ENCODE peak calls at places on chromosomes 13 and 19, in eight cellular contexts. One of them, this sample, is unnamed. For H3K4me1, the result is how much of the 10 kb centered on the place peaks cover.

GRCh38 chr19:4144666-4145261 is 8.7 kb upstream of the CREB3L3 start:
- DNase-seq in fibroblast of lung: peak
- DNase-seq in small intestine: peak
- DNase-seq in adrenal gland: peak
- DNase-seq in uterus: no peak
- DNase-seq in neuronal stem cell: no peak
- DNase-seq in heart right ventricle: no peak
- DNase-seq in psoas muscle: no peak
- DNase-seq in this sample: no peak

GRCh38 chr19:11570039-11570462 is 7.4 kb downstream of the ACP5 start:
- DNase-seq in neuronal stem cell: no peak
- DNase-seq in heart right ventricle: no peak
- DNase-seq in uterus: no peak
- DNase-seq in psoas muscle: no peak
- DNase-seq in fibroblast of lung: no peak
- DNase-seq in small intestine: no peak
- DNase-seq in adrenal gland: no peak
- DNase-seq in this sample: no peak

GRCh38 chr19:56727731-56728130 is 56.2 kb upstream of the ZNF835 start:
- DNase-seq in adrenal gland: peak
- DNase-seq in uterus: no peak
- DNase-seq in small intestine: no peak
- DNase-seq in heart right ventricle: no peak
- DNase-seq in neuronal stem cell: peak
- DNase-seq in psoas muscle: no peak
- DNase-seq in fibroblast of lung: no peak
- DNase-seq in this sample: no peak

GRCh38 chr13:101893021-101893420 is 440.5 kb downstream of the ITGBL1 start:
- DNase-seq in adrenal gland: peak
- DNase-seq in small intestine: no peak
- DNase-seq in psoas muscle: no peak
- DNase-seq in heart right ventricle: no peak
- DNase-seq in fibroblast of lung: no peak
- DNase-seq in neuronal stem cell: no peak
- DNase-seq in uterus: no peak
- DNase-seq in this sample: no peak

GRCh38 chr13:23469901-23470525 is 36.5 kb upstream of the SACS start:
- DNase-seq in fibroblast of lung: peak
- DNase-seq in small intestine: no peak
- DNase-seq in heart right ventricle: no peak
- DNase-seq in adrenal gland: no peak
- DNase-seq in psoas muscle: no peak
- DNase-seq in neuronal stem cell: no peak
- DNase-seq in uterus: no peak
- DNase-seq in this sample: no peak

GRCh38 chr19:55341191-55342043 is 1.7 kb downstream of the KMT5C start:
- DNase-seq in fibroblast of lung: peak
- DNase-seq in small intestine: peak
- DNase-seq in neuronal stem cell: peak
- DNase-seq in heart right ventricle: peak
- DNase-seq in adrenal gland: peak
- DNase-seq in uterus: peak
- DNase-seq in psoas muscle: peak
- DNase-seq in this sample: peak

GRCh38 chr13:24038405-24038804 is 122.1 kb upstream of the SPATA13 start:
- DNase-seq in fibroblast of lung: peak
- DNase-seq in neuronal stem cell: no peak
- DNase-seq in heart right ventricle: no peak
- DNase-seq in adrenal gland: no peak
- DNase-seq in small intestine: no peak
- DNase-seq in uterus: no peak
- DNase-seq in psoas muscle: no peak
- DNase-seq in this sample: no peak

GRCh38 chr13:41492432-41493267 is 35.3 kb downstream of the RGCC start:
- DNase-seq in psoas muscle: no peak
- DNase-seq in fibroblast of lung: no peak
- DNase-seq in neuronal stem cell: no peak
- DNase-seq in heart right ventricle: no peak
- DNase-seq in small intestine: peak
- DNase-seq in adrenal gland: no peak
- DNase-seq in uterus: no peak
- DNase-seq in this sample: no peak

GRCh38 chr19:2488942-2489731 is 13.2 kb downstream of the GADD45B start:
- DNase-seq in heart right ventricle: peak
- DNase-seq in uterus: no peak
- DNase-seq in fibroblast of lung: peak
- DNase-seq in adrenal gland: peak
- DNase-seq in neuronal stem cell: no peak
- DNase-seq in small intestine: peak
- DNase-seq in psoas muscle: peak
- DNase-seq in this sample: peak

GRCh38 chr13:28753208-28753892 is 34.6 kb upstream of the SLC46A3 start:
- DNase-seq in adrenal gland: peak
- DNase-seq in small intestine: peak
- DNase-seq in fibroblast of lung: peak
- DNase-seq in neuronal stem cell: no peak
- DNase-seq in psoas muscle: no peak
- DNase-seq in uterus: no peak
- DNase-seq in heart right ventricle: peak
- DNase-seq in this sample: peak

GRCh38 chr13:78131811-78132210 is 213.2 kb upstream of the EDNRB start:
- DNase-seq in psoas muscle: no peak
- DNase-seq in heart right ventricle: no peak
- DNase-seq in neuronal stem cell: no peak
- DNase-seq in uterus: no peak
- DNase-seq in fibroblast of lung: no peak
- DNase-seq in small intestine: no peak
- DNase-seq in adrenal gland: no peak
- DNase-seq in this sample: no peak

GRCh38 chr19:5111051-5111450 is 142.1 kb downstream of the KDM4B start:
- DNase-seq in neuronal stem cell: no peak
- DNase-seq in fibroblast of lung: no peak
- DNase-seq in psoas muscle: no peak
- DNase-seq in small intestine: no peak
- DNase-seq in uterus: no peak
- DNase-seq in heart right ventricle: no peak
- DNase-seq in adrenal gland: no peak
- DNase-seq in this sample: no peak

GRCh38 chr13:110472904-110473563 is 88.5 kb downstream of the RAB20 start:
- DNase-seq in fibroblast of lung: no peak
- DNase-seq in heart right ventricle: no peak
- DNase-seq in neuronal stem cell: no peak
- DNase-seq in adrenal gland: no peak
- DNase-seq in uterus: no peak
- DNase-seq in small intestine: no peak
- DNase-seq in psoas muscle: no peak
- DNase-seq in this sample: no peak

GRCh38 chr19:33375760-33376159 is 2.3 kb downstream of the CEBPG start:
- DNase-seq in adrenal gland: no peak
- DNase-seq in fibroblast of lung: peak
- DNase-seq in uterus: peak
- DNase-seq in neuronal stem cell: no peak
- DNase-seq in small intestine: peak
- DNase-seq in heart right ventricle: no peak
- DNase-seq in psoas muscle: no peak
- DNase-seq in this sample: no peak

GRCh38 chr13:74287672-74288169 is 153.5 kb upstream of the KLF12 start:
- DNase-seq in neuronal stem cell: peak
- DNase-seq in uterus: peak
- DNase-seq in fibroblast of lung: peak
- DNase-seq in heart right ventricle: peak
- DNase-seq in psoas muscle: peak
- DNase-seq in small intestine: peak
- DNase-seq in adrenal gland: peak
- DNase-seq in this sample: peak

DNA sequence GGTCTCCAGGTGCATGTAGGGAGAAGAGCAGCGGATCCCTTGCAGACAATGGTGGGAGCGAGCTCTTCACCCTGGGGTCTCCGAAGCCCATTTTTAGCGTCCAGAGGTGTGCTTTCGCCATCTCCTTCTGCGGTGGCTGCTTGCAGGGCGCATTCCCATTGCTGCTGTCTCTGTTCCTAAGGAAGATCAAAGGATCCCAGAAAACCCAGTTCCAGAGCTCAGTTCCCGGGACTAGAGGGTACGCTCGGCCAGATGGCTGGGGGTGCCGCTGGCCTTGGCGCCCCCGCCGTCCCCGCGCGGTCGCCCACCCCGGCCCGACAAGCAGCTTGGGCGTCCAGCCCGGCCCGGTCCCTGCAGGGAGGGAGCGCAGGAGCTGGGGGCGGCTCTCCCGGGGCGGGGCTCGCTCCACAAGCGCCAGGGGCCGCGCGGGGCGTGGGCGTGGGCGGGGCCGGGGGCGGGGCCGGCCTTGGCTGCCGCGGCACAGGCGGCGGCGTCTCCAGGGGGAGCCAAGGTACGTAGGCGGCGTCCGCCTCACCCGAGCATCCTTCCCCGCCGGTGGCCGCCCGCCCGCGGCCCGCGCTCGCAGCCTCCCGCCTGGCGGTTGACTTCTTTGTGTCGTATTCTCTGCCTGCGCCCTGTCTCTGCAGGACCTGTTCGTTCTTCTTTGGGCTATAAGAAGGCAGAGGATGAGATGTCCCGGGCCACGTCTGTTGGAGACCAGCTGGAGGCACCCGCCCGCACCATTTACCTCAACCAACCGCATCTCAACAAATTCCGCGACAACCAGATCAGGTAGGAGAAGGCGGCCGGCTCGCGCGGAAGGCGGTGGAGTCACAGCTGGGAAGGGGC is 96.8 kb downstream of the ATP8A2 start:
- DNase-seq in uterus: no peak
- DNase-seq in neuronal stem cell: peak
- DNase-seq in psoas muscle: no peak
- DNase-seq in small intestine: no peak
- DNase-seq in adrenal gland: peak
- DNase-seq in fibroblast of lung: peak
- DNase-seq in heart right ventricle: no peak
- DNase-seq in this sample: no peak
- H3K4me3 ChIP-seq in uterus: no peak
- H3K4me3 ChIP-seq in neuronal stem cell: peak
- H3K4me3 ChIP-seq in psoas muscle: no peak
- H3K4me3 ChIP-seq in small intestine: no peak
- H3K4me3 ChIP-seq in adrenal gland: no peak
- H3K4me3 ChIP-seq in fibroblast of lung: no peak
- H3K4me3 ChIP-seq in heart right ventricle: no peak
- H3K4me3 ChIP-seq in this sample: no peak

GRCh38 chr13:35857769-35858168 is 273.4 kb downstream of the DCLK1 start:
- DNase-seq in fibroblast of lung: peak
- DNase-seq in heart right ventricle: no peak
- DNase-seq in psoas muscle: no peak
- DNase-seq in uterus: no peak
- DNase-seq in adrenal gland: peak
- DNase-seq in small intestine: no peak
- DNase-seq in neuronal stem cell: peak
- DNase-seq in this sample: no peak
- H3K4me1 ChIP-seq in fibroblast of lung: under half
- H3K4me1 ChIP-seq in heart right ventricle: under half
- H3K4me1 ChIP-seq in psoas muscle: under half
- H3K4me1 ChIP-seq in uterus: under half
- H3K4me1 ChIP-seq in adrenal gland: under half
- H3K4me1 ChIP-seq in small intestine: under half
- H3K4me1 ChIP-seq in neuronal stem cell: under half
- H3K4me1 ChIP-seq in this sample: under half

GRCh38 chr13:20401958-20402856 is 123.5 kb downstream of the CRYL1 start:
- DNase-seq in small intestine: no peak
- DNase-seq in uterus: no peak
- DNase-seq in psoas muscle: no peak
- DNase-seq in neuronal stem cell: no peak
- DNase-seq in fibroblast of lung: peak
- DNase-seq in heart right ventricle: no peak
- DNase-seq in adrenal gland: peak
- DNase-seq in this sample: no peak
- H3K27ac ChIP-seq in small intestine: no peak
- H3K27ac ChIP-seq in uterus: no peak
- H3K27ac ChIP-seq in psoas muscle: no peak
- H3K27ac ChIP-seq in neuronal stem cell: no peak
- H3K27ac ChIP-seq in fibroblast of lung: no peak
- H3K27ac ChIP-seq in heart right ventricle: no peak
- H3K27ac ChIP-seq in adrenal gland: no peak
- H3K27ac ChIP-seq in this sample: no peak

DNA sequence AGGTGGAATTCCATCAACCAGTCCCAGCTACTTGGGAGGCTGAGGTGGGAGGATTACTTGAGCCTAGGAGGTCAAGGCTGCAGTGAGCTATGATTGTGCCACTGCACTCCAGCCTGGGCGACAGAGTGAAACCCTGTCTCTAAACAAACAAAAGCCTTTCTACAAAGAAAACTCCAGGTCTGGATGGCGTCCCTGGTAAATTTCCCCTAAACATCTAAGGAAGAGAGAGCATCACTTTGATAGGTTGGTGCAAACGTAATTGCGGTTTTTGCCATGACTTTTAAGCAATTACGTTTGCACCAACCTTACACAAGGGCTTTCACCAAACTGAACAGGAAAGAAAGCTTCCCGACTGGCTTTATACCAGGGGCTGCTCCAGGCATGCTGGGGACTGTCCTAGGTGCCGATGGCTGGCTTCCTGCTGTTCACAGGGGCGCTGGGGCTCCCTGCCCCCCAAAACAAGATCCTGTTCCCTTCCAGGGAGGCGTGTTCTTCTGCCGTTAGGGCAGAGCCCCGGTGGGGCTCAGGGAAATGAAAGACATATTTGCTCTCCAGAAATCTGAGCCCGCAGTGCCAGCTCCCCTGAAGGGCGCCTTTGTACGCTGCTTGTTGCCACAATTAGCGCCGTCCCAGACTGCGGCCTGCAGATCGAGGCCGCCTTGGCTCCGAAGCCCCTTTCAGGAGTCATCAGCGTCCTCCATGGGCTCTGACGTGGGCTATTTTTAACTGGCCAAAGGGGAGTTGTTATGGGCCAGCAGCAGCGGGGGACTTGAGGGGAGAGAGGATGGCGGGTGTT is 38.7 kb upstream of the KLF2 start:
- DNase-seq in fibroblast of lung: peak
- DNase-seq in adrenal gland: no peak
- DNase-seq in small intestine: no peak
- DNase-seq in uterus: peak
- DNase-seq in neuronal stem cell: peak
- DNase-seq in heart right ventricle: peak
- DNase-seq in psoas muscle: no peak
- DNase-seq in this sample: peak
- H3K4me3 ChIP-seq in fibroblast of lung: no peak
- H3K4me3 ChIP-seq in adrenal gland: no peak
- H3K4me3 ChIP-seq in small intestine: no peak
- H3K4me3 ChIP-seq in uterus: no peak
- H3K4me3 ChIP-seq in neuronal stem cell: no peak
- H3K4me3 ChIP-seq in heart right ventricle: no peak
- H3K4me3 ChIP-seq in psoas muscle: peak
- H3K4me3 ChIP-seq in this sample: no peak